ENCODE peak calls at places on chromosomes 3 and 15, in eight cellular contexts. One of them, this sample, is unnamed.

GRCh38 chr15:59817834-59818233 is 128.7 kb upstream of the BNIP2 start:
- DNase-seq in left colon: no peak
- DNase-seq in ecto neural progenitor cell: no peak
- DNase-seq in activated CD4-positive, alpha-beta T cell treated with anti-CD3 and anti-CD28 coated beads, Interleukin-2, amount 10 ng/mL, durations not matched to agents 7 days and 5 days: no peak
- DNase-seq in LoVo: no peak
- DNase-seq in NCI-H2081: no peak
- DNase-seq in GM12891: no peak
- DNase-seq in left ventricle myocardium inferior: no peak
- DNase-seq in this sample: no peak

GRCh38 chr3:58962040-58962651 is 87.7 kb downstream of the CFAP20DC start:
- DNase-seq in left colon: no peak
- DNase-seq in ecto neural progenitor cell: no peak
- DNase-seq in activated CD4-positive, alpha-beta T cell treated with anti-CD3 and anti-CD28 coated beads, Interleukin-2, amount 10 ng/mL, durations not matched to agents 7 days and 5 days: no peak
- DNase-seq in LoVo: no peak
- DNase-seq in NCI-H2081: no peak
- DNase-seq in GM12891: no peak
- DNase-seq in left ventricle myocardium inferior: no peak
- DNase-seq in this sample: no peak

GRCh38 chr3:177026505-177027277 is 170.6 kb downstream of the TBL1XR1 start:
- DNase-seq in left colon: no peak
- DNase-seq in ecto neural progenitor cell: no peak
- DNase-seq in activated CD4-positive, alpha-beta T cell treated with anti-CD3 and anti-CD28 coated beads, Interleukin-2, amount 10 ng/mL, durations not matched to agents 7 days and 5 days: no peak
- DNase-seq in LoVo: no peak
- DNase-seq in NCI-H2081: no peak
- DNase-seq in GM12891: no peak
- DNase-seq in left ventricle myocardium inferior: no peak
- DNase-seq in this sample: no peak

GRCh38 chr3:141373768-141374526 is 5.6 kb downstream of the ZBTB38 start:
- DNase-seq in left colon: no peak
- DNase-seq in ecto neural progenitor cell: no peak
- DNase-seq in activated CD4-positive, alpha-beta T cell treated with anti-CD3 and anti-CD28 coated beads, Interleukin-2, amount 10 ng/mL, durations not matched to agents 7 days and 5 days: no peak
- DNase-seq in LoVo: peak
- DNase-seq in NCI-H2081: no peak
- DNase-seq in GM12891: no peak
- DNase-seq in left ventricle myocardium inferior: no peak
- DNase-seq in this sample: no peak

GRCh38 chr15:78909791-78910228 is 35.0 kb downstream of the CTSH start:
- DNase-seq in left colon: no peak
- DNase-seq in ecto neural progenitor cell: no peak
- DNase-seq in activated CD4-positive, alpha-beta T cell treated with anti-CD3 and anti-CD28 coated beads, Interleukin-2, amount 10 ng/mL, durations not matched to agents 7 days and 5 days: peak
- DNase-seq in LoVo: peak
- DNase-seq in NCI-H2081: peak
- DNase-seq in GM12891: no peak
- DNase-seq in left ventricle myocardium inferior: no peak
- DNase-seq in this sample: no peak

GRCh38 chr3:139427283-139428060 is 38.0 kb upstream of the COPB2 start:
- DNase-seq in left colon: no peak
- DNase-seq in ecto neural progenitor cell: no peak
- DNase-seq in activated CD4-positive, alpha-beta T cell treated with anti-CD3 and anti-CD28 coated beads, Interleukin-2, amount 10 ng/mL, durations not matched to agents 7 days and 5 days: peak
- DNase-seq in LoVo: peak
- DNase-seq in NCI-H2081: peak
- DNase-seq in GM12891: peak
- DNase-seq in left ventricle myocardium inferior: no peak
- DNase-seq in this sample: no peak

GRCh38 chr15:20353966-20354883 is 187.4 kb downstream of the GOLGA6L6 start:
- DNase-seq in left colon: no peak
- DNase-seq in ecto neural progenitor cell: peak
- DNase-seq in activated CD4-positive, alpha-beta T cell treated with anti-CD3 and anti-CD28 coated beads, Interleukin-2, amount 10 ng/mL, durations not matched to agents 7 days and 5 days: peak
- DNase-seq in LoVo: no peak
- DNase-seq in NCI-H2081: no peak
- DNase-seq in GM12891: no peak
- DNase-seq in left ventricle myocardium inferior: no peak
- DNase-seq in this sample: peak

GRCh38 chr3:60989893-60990740 is 261.1 kb downstream of the FHIT start:
- DNase-seq in left colon: no peak
- DNase-seq in ecto neural progenitor cell: no peak
- DNase-seq in activated CD4-positive, alpha-beta T cell treated with anti-CD3 and anti-CD28 coated beads, Interleukin-2, amount 10 ng/mL, durations not matched to agents 7 days and 5 days: no peak
- DNase-seq in LoVo: no peak
- DNase-seq in NCI-H2081: no peak
- DNase-seq in GM12891: no peak
- DNase-seq in left ventricle myocardium inferior: no peak
- DNase-seq in this sample: no peak

GRCh38 chr3:98560911-98561310 is 29.1 kb downstream of the GPR15 start:
- DNase-seq in left colon: no peak
- DNase-seq in ecto neural progenitor cell: no peak
- DNase-seq in activated CD4-positive, alpha-beta T cell treated with anti-CD3 and anti-CD28 coated beads, Interleukin-2, amount 10 ng/mL, durations not matched to agents 7 days and 5 days: no peak
- DNase-seq in LoVo: no peak
- DNase-seq in NCI-H2081: no peak
- DNase-seq in GM12891: no peak
- DNase-seq in left ventricle myocardium inferior: no peak
- DNase-seq in this sample: no peak

GRCh38 chr15:52783929-52784798 is 6.0 kb downstream of the ONECUT1 start:
- DNase-seq in left colon: no peak
- DNase-seq in ecto neural progenitor cell: peak
- DNase-seq in activated CD4-positive, alpha-beta T cell treated with anti-CD3 and anti-CD28 coated beads, Interleukin-2, amount 10 ng/mL, durations not matched to agents 7 days and 5 days: no peak
- DNase-seq in LoVo: no peak
- DNase-seq in NCI-H2081: peak
- DNase-seq in GM12891: no peak
- DNase-seq in left ventricle myocardium inferior: no peak
- DNase-seq in this sample: no peak

GRCh38 chr15:96470682-96471290 is 140.3 kb downstream of the NR2F2 start:
- DNase-seq in left colon: no peak
- DNase-seq in ecto neural progenitor cell: no peak
- DNase-seq in activated CD4-positive, alpha-beta T cell treated with anti-CD3 and anti-CD28 coated beads, Interleukin-2, amount 10 ng/mL, durations not matched to agents 7 days and 5 days: no peak
- DNase-seq in LoVo: no peak
- DNase-seq in NCI-H2081: no peak
- DNase-seq in GM12891: no peak
- DNase-seq in left ventricle myocardium inferior: no peak
- DNase-seq in this sample: no peak

GRCh38 chr15:58313810-58314592 is 117.8 kb upstream of the LIPC start:
- DNase-seq in left colon: no peak
- DNase-seq in ecto neural progenitor cell: no peak
- DNase-seq in activated CD4-positive, alpha-beta T cell treated with anti-CD3 and anti-CD28 coated beads, Interleukin-2, amount 10 ng/mL, durations not matched to agents 7 days and 5 days: no peak
- DNase-seq in LoVo: no peak
- DNase-seq in NCI-H2081: no peak
- DNase-seq in GM12891: no peak
- DNase-seq in left ventricle myocardium inferior: no peak
- DNase-seq in this sample: no peak

GRCh38 chr15:64205202-64205601 is 42.4 kb upstream of the PPIB start:
- DNase-seq in left colon: no peak
- DNase-seq in ecto neural progenitor cell: no peak
- DNase-seq in activated CD4-positive, alpha-beta T cell treated with anti-CD3 and anti-CD28 coated beads, Interleukin-2, amount 10 ng/mL, durations not matched to agents 7 days and 5 days: no peak
- DNase-seq in LoVo: no peak
- DNase-seq in NCI-H2081: no peak
- DNase-seq in GM12891: no peak
- DNase-seq in left ventricle myocardium inferior: no peak
- DNase-seq in this sample: no peak

GRCh38 chr3:156675744-156676466 is 1.5 kb downstream of the TIPARP start:
- DNase-seq in left colon: peak
- DNase-seq in ecto neural progenitor cell: no peak
- DNase-seq in activated CD4-positive, alpha-beta T cell treated with anti-CD3 and anti-CD28 coated beads, Interleukin-2, amount 10 ng/mL, durations not matched to agents 7 days and 5 days: peak
- DNase-seq in LoVo: peak
- DNase-seq in NCI-H2081: peak
- DNase-seq in GM12891: no peak
- DNase-seq in left ventricle myocardium inferior: peak
- DNase-seq in this sample: peak

GRCh38 chr3:197317250-197317963 is 19.0 kb upstream of the DLG1 start:
- DNase-seq in left colon: no peak
- DNase-seq in ecto neural progenitor cell: no peak
- DNase-seq in activated CD4-positive, alpha-beta T cell treated with anti-CD3 and anti-CD28 coated beads, Interleukin-2, amount 10 ng/mL, durations not matched to agents 7 days and 5 days: no peak
- DNase-seq in LoVo: peak
- DNase-seq in NCI-H2081: no peak
- DNase-seq in GM12891: no peak
- DNase-seq in left ventricle myocardium inferior: no peak
- DNase-seq in this sample: no peak

GRCh38 chr3:160796813-160797164 is 40.8 kb downstream of the PPM1L start:
- DNase-seq in left colon: no peak
- DNase-seq in ecto neural progenitor cell: no peak
- DNase-seq in activated CD4-positive, alpha-beta T cell treated with anti-CD3 and anti-CD28 coated beads, Interleukin-2, amount 10 ng/mL, durations not matched to agents 7 days and 5 days: no peak
- DNase-seq in LoVo: peak
- DNase-seq in NCI-H2081: no peak
- DNase-seq in GM12891: no peak
- DNase-seq in left ventricle myocardium inferior: no peak
- DNase-seq in this sample: no peak

GRCh38 chr3:54232618-54233017 is 110.3 kb downstream of the CACNA2D3 start:
- DNase-seq in left colon: peak
- DNase-seq in ecto neural progenitor cell: no peak
- DNase-seq in activated CD4-positive, alpha-beta T cell treated with anti-CD3 and anti-CD28 coated beads, Interleukin-2, amount 10 ng/mL, durations not matched to agents 7 days and 5 days: no peak
- DNase-seq in LoVo: no peak
- DNase-seq in NCI-H2081: no peak
- DNase-seq in GM12891: no peak
- DNase-seq in left ventricle myocardium inferior: no peak
- DNase-seq in this sample: no peak

GRCh38 chr15:22925875-22926274 is 54.3 kb downstream of the CYFIP1 start:
- DNase-seq in left colon: no peak
- DNase-seq in ecto neural progenitor cell: no peak
- DNase-seq in activated CD4-positive, alpha-beta T cell treated with anti-CD3 and anti-CD28 coated beads, Interleukin-2, amount 10 ng/mL, durations not matched to agents 7 days and 5 days: no peak
- DNase-seq in LoVo: no peak
- DNase-seq in NCI-H2081: no peak
- DNase-seq in GM12891: no peak
- DNase-seq in left ventricle myocardium inferior: no peak
- DNase-seq in this sample: no peak

GRCh38 chr3:143428351-143428750 is 308.8 kb downstream of the CHST2 start:
- DNase-seq in left colon: no peak
- DNase-seq in ecto neural progenitor cell: no peak
- DNase-seq in activated CD4-positive, alpha-beta T cell treated with anti-CD3 and anti-CD28 coated beads, Interleukin-2, amount 10 ng/mL, durations not matched to agents 7 days and 5 days: no peak
- DNase-seq in LoVo: no peak
- DNase-seq in NCI-H2081: no peak
- DNase-seq in GM12891: no peak
- DNase-seq in left ventricle myocardium inferior: no peak
- DNase-seq in this sample: no peak

GRCh38 chr3:31404871-31405270 is 127.9 kb upstream of the STT3B start:
- DNase-seq in left colon: no peak
- DNase-seq in ecto neural progenitor cell: no peak
- DNase-seq in activated CD4-positive, alpha-beta T cell treated with anti-CD3 and anti-CD28 coated beads, Interleukin-2, amount 10 ng/mL, durations not matched to agents 7 days and 5 days: no peak
- DNase-seq in LoVo: no peak
- DNase-seq in NCI-H2081: no peak
- DNase-seq in GM12891: no peak
- DNase-seq in left ventricle myocardium inferior: no peak
- DNase-seq in this sample: no peak

GRCh38 chr3:149058602-149059001 is 27.7 kb downstream of the HLTF start:
- DNase-seq in left colon: no peak
- DNase-seq in ecto neural progenitor cell: no peak
- DNase-seq in activated CD4-positive, alpha-beta T cell treated with anti-CD3 and anti-CD28 coated beads, Interleukin-2, amount 10 ng/mL, durations not matched to agents 7 days and 5 days: no peak
- DNase-seq in LoVo: no peak
- DNase-seq in NCI-H2081: no peak
- DNase-seq in GM12891: no peak
- DNase-seq in left ventricle myocardium inferior: no peak
- DNase-seq in this sample: no peak

GRCh38 chr3:63900459-63900858 is 11.7 kb downstream of the SCAANT1 start:
- DNase-seq in left colon: no peak
- DNase-seq in ecto neural progenitor cell: no peak
- DNase-seq in activated CD4-positive, alpha-beta T cell treated with anti-CD3 and anti-CD28 coated beads, Interleukin-2, amount 10 ng/mL, durations not matched to agents 7 days and 5 days: no peak
- DNase-seq in LoVo: no peak
- DNase-seq in NCI-H2081: no peak
- DNase-seq in GM12891: no peak
- DNase-seq in left ventricle myocardium inferior: no peak
- DNase-seq in this sample: no peak

GRCh38 chr3:172516318-172517214 is 6.7 kb downstream of the TNFSF10 start:
- DNase-seq in left colon: peak
- DNase-seq in ecto neural progenitor cell: no peak
- DNase-seq in activated CD4-positive, alpha-beta T cell treated with anti-CD3 and anti-CD28 coated beads, Interleukin-2, amount 10 ng/mL, durations not matched to agents 7 days and 5 days: peak
- DNase-seq in LoVo: peak
- DNase-seq in NCI-H2081: no peak
- DNase-seq in GM12891: no peak
- DNase-seq in left ventricle myocardium inferior: peak
- DNase-seq in this sample: peak

GRCh38 chr3:117278424-117279190 is 569.0 kb downstream of the TUSC7 start:
- DNase-seq in left colon: peak
- DNase-seq in ecto neural progenitor cell: no peak
- DNase-seq in activated CD4-positive, alpha-beta T cell treated with anti-CD3 and anti-CD28 coated beads, Interleukin-2, amount 10 ng/mL, durations not matched to agents 7 days and 5 days: no peak
- DNase-seq in LoVo: peak
- DNase-seq in NCI-H2081: no peak
- DNase-seq in GM12891: no peak
- DNase-seq in left ventricle myocardium inferior: no peak
- DNase-seq in this sample: no peak

GRCh38 chr15:81339321-81339720 is 15.4 kb upstream of the STARD5 start:
- DNase-seq in left colon: no peak
- DNase-seq in ecto neural progenitor cell: peak
- DNase-seq in activated CD4-positive, alpha-beta T cell treated with anti-CD3 and anti-CD28 coated beads, Interleukin-2, amount 10 ng/mL, durations not matched to agents 7 days and 5 days: no peak
- DNase-seq in LoVo: no peak
- DNase-seq in NCI-H2081: no peak
- DNase-seq in GM12891: no peak
- DNase-seq in left ventricle myocardium inferior: no peak
- DNase-seq in this sample: no peak

GRCh38 chr3:73036694-73037368 is 24.6 kb upstream of the EBLN2 start:
- DNase-seq in left colon: no peak
- DNase-seq in ecto neural progenitor cell: no peak
- DNase-seq in activated CD4-positive, alpha-beta T cell treated with anti-CD3 and anti-CD28 coated beads, Interleukin-2, amount 10 ng/mL, durations not matched to agents 7 days and 5 days: no peak
- DNase-seq in LoVo: no peak
- DNase-seq in NCI-H2081: no peak
- DNase-seq in GM12891: no peak
- DNase-seq in left ventricle myocardium inferior: no peak
- DNase-seq in this sample: no peak

GRCh38 chr15:87916208-87916607 is 340.3 kb downstream of the NTRK3 start:
- DNase-seq in left colon: no peak
- DNase-seq in ecto neural progenitor cell: no peak
- DNase-seq in activated CD4-positive, alpha-beta T cell treated with anti-CD3 and anti-CD28 coated beads, Interleukin-2, amount 10 ng/mL, durations not matched to agents 7 days and 5 days: no peak
- DNase-seq in LoVo: no peak
- DNase-seq in NCI-H2081: no peak
- DNase-seq in GM12891: no peak
- DNase-seq in left ventricle myocardium inferior: no peak
- DNase-seq in this sample: no peak

GRCh38 chr15:29670945-29671307 is 151.3 kb downstream of the TJP1 start:
- DNase-seq in left colon: peak
- DNase-seq in ecto neural progenitor cell: no peak
- DNase-seq in activated CD4-positive, alpha-beta T cell treated with anti-CD3 and anti-CD28 coated beads, Interleukin-2, amount 10 ng/mL, durations not matched to agents 7 days and 5 days: no peak
- DNase-seq in LoVo: peak
- DNase-seq in NCI-H2081: no peak
- DNase-seq in GM12891: no peak
- DNase-seq in left ventricle myocardium inferior: no peak
- DNase-seq in this sample: no peak

GRCh38 chr15:58909616-58910015 is 23.9 kb downstream of the SLTM start:
- DNase-seq in left colon: no peak
- DNase-seq in ecto neural progenitor cell: no peak
- DNase-seq in activated CD4-positive, alpha-beta T cell treated with anti-CD3 and anti-CD28 coated beads, Interleukin-2, amount 10 ng/mL, durations not matched to agents 7 days and 5 days: no peak
- DNase-seq in LoVo: no peak
- DNase-seq in NCI-H2081: no peak
- DNase-seq in GM12891: no peak
- DNase-seq in left ventricle myocardium inferior: no peak
- DNase-seq in this sample: no peak

GRCh38 chr15:38886315-38887163 is 321.9 kb upstream of the RASGRP1 start:
- DNase-seq in left colon: no peak
- DNase-seq in ecto neural progenitor cell: no peak
- DNase-seq in activated CD4-positive, alpha-beta T cell treated with anti-CD3 and anti-CD28 coated beads, Interleukin-2, amount 10 ng/mL, durations not matched to agents 7 days and 5 days: no peak
- DNase-seq in LoVo: peak
- DNase-seq in NCI-H2081: no peak
- DNase-seq in GM12891: no peak
- DNase-seq in left ventricle myocardium inferior: no peak
- DNase-seq in this sample: no peak